ENCODE peak calls at places on chromosomes 5 and 9, in five cellular contexts. H, A, N, U and K are unnamed samples. For H3K4me1 and H3K27me3, the result is how much of the 10 kb centered on the place peaks cover.

GRCh38 chr5:15620501-15620900 is 120.5 kb downstream of the FBXL7 start:
- DNase-seq in H (peak), A (no peak), N (no peak), U (peak), K (no peak)

GRCh38 chr5:35902032-35902681 is 36.3 kb downstream of the CAPSL start:
- DNase-seq in H (peak), A (no peak), N (no peak), U (no peak), K (peak)

GRCh38 chr5:90747175-90747574 is 188.6 kb downstream of the ADGRV1 start:
- DNase-seq in H (no peak), A (no peak), N (no peak), U (peak), K (no peak)

GRCh38 chr9:130480673-130481072 is 35.9 kb downstream of the ASS1 start:
- DNase-seq in H (no peak), A (peak), N (no peak), U (no peak), K (no peak)

GRCh38 chr9:16268037-16269010 is 602.1 kb downstream of the BNC2 start:
- DNase-seq in H (peak), A (peak), N (no peak), U (peak), K (no peak)

GRCh38 chr9:129333613-129333960 is 155.5 kb upstream of the IER5L start:
- DNase-seq in H (no peak), A (peak), N (no peak), U (no peak), K (no peak)

GRCh38 chr9:124222918-124223720 is 34.6 kb upstream of the NEK6 start:
- DNase-seq in H (peak), A (no peak), N (no peak), U (no peak), K (no peak)

GRCh38 chr9:72334658-72335337 is 30.2 kb downstream of the ZFAND5 start:
- DNase-seq in H (no peak), A (no peak), N (no peak), U (no peak), K (no peak)

GRCh38 chr5:148912714-148913398 is 86.4 kb downstream of the ADRB2 start:
- DNase-seq in H (peak), A (peak), N (no peak), U (peak), K (no peak)

GRCh38 chr9:114308361-114308950 is 14.4 kb upstream of the ORM1 start:
- DNase-seq in H (no peak), A (no peak), N (no peak), U (no peak), K (no peak)

GRCh38 chr5:144247131-144247530 is 76.5 kb downstream of the KCTD16 start:
- DNase-seq in H (no peak), A (no peak), N (no peak), U (no peak), K (no peak)

GRCh38 chr5:97266576-97266975 is 83.5 kb upstream of the RIOK2 start:
- DNase-seq in H (peak), A (no peak), N (no peak), U (peak), K (no peak)

GRCh38 chr5:111308951-111309350 is 84.8 kb downstream of the CAMK4 start:
- DNase-seq in H (no peak), A (peak), N (no peak), U (no peak), K (no peak)

GRCh38 chr5:148931453-148932057 is 105.1 kb downstream of the ADRB2 start:
- DNase-seq in H (no peak), A (no peak), N (no peak), U (no peak), K (no peak)

GRCh38 chr5:1668141-1668721 is 131.4 kb downstream of the MRPL36 start:
- DNase-seq in H (no peak), A (peak), N (no peak), U (no peak), K (no peak)

GRCh38 chr9:103188966-103189365 is 193.8 kb downstream of the CYLC2 start:
- DNase-seq in H (no peak), A (no peak), N (no peak), U (no peak), K (no peak)

GRCh38 chr5:14871084-14871572 is 450 bp downstream of the ANKH start:
- DNase-seq in H (no peak), A (no peak), N (peak), U (no peak), K (peak)

GRCh38 chr5:96329886-96330531 is 103.0 kb downstream of the PCSK1 start:
- DNase-seq in H (no peak), A (no peak), N (no peak), U (no peak), K (no peak)

GRCh38 chr9:70404261-70404660 is 10.2 kb downstream of the KLF9 start:
- DNase-seq in H (no peak), A (no peak), N (no peak), U (no peak), K (no peak)

GRCh38 chr9:70400107-70400892 is 14.2 kb downstream of the KLF9 start:
- DNase-seq in H (no peak), A (no peak), N (no peak), U (no peak), K (no peak)

GRCh38 chr9:70403618-70404025 is 10.8 kb downstream of the KLF9 start:
- DNase-seq in H (peak), A (no peak), N (no peak), U (peak), K (no peak)

GRCh38 chr9:70403166-70403565 is 11.3 kb downstream of the KLF9 start:
- DNase-seq in H (no peak), A (no peak), N (no peak), U (peak), K (no peak)

GRCh38 chr9:70402213-70402612 is 12.2 kb downstream of the KLF9 start:
- DNase-seq in H (no peak), A (no peak), N (no peak), U (no peak), K (no peak)
- H3K4me1 ChIP-seq in H (under half), A (under half), N (half or more), U (under half), K (half or more)

GRCh38 chr5:40416098-40416497 is 263.6 kb upstream of the PTGER4 start:
- DNase-seq in H (no peak), A (no peak), N (no peak), U (no peak), K (no peak)
- H3K27ac ChIP-seq in H (no peak), A (no peak), N (no peak), U (no peak), K (no peak)

GRCh38 chr5:76705574-76705973 is 10.4 kb upstream of the F2R start:
- DNase-seq in H (no peak), A (no peak), N (no peak), U (no peak), K (no peak)

GRCh38 chr5:76704131-76704663 is 11.7 kb upstream of the F2R start:
- DNase-seq in H (no peak), A (no peak), N (no peak), U (no peak), K (no peak)

GRCh38 chr5:76700571-76700970 is 15.4 kb upstream of the F2R start:
- DNase-seq in H (no peak), A (no peak), N (no peak), U (no peak), K (no peak)

GRCh38 chr5:76701298-76701697 is 14.6 kb upstream of the F2R start:
- DNase-seq in H (peak), A (no peak), N (no peak), U (peak), K (no peak)

GRCh38 chr5:76703707-76704106 is 12.2 kb upstream of the F2R start:
- DNase-seq in H (no peak), A (no peak), N (no peak), U (no peak), K (no peak)
- H3K27me3 ChIP-seq in H (under half), A (under half), N (under half), U (under half), K (under half)

DNA sequence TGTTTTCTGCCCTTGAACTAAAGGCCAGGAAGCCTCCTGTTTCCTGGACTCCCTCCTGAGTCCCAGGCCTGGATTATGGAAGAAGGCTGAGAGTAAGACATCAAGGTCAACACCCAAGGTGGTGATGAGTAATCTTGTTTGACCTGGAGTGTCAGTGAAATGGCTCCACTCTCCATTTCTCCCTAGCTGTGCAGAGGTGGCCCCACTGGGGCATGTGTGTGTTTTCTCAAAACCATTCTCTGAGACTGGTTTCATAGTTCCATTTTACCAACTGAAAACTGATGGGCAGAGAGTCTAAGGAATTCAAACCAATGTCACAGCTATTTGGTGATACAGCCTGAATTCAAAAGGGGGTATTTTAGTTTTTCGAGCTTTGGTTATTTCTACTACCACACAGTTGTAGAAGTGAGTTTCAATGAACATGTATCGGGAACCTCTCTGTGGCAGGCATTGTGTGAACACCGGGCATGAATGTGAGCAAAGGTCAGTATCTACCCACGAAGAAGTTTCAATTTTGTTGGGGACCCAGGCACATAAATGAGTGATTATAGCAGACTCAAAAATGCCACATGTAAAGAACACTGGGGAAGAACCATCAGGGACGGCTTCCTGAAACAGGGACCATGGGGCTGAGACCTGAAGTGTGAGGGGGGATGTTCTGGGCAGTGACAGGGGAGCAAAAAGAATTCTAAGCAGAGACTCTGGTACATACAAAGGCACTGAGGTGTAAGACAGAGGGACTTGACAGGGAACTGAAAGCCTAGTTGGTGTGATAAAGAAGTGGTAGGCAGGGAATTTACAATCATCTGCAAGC is 269.6 kb upstream of the KLF4 start:
- DNase-seq in H (no peak), A (no peak), N (no peak), U (no peak), K (no peak)
- H3K4me1 ChIP-seq in H (under half), A (under half), N (under half), U (under half), K (under half)